ENCODE peak calls at places on chromosome 15, in nine cellular contexts. V is activated CD4-positive, alpha-beta memory T cell treated with anti-CD3 and anti-CD28 coated beads for 36 hours; C is A172; T is NCI-H2081; H is HEK293T; E is EL; P is cardiac muscle cell; I is activated gamma-delta T cell treated with Interleukin-2 at 50 U/mL for 16 hours; A is dermis microvascular lymphatic vessel endothelial cell. R is an unnamed sample.

GRCh38 chr15:60758961-60759729 is 280.2 kb upstream of the ICE2 start:
- DNase-seq in V (no peak), C (peak), T (no peak), H (no peak), E (peak), P (peak), I (no peak), A (no peak), R (no peak)

GRCh38 chr15:83835384-83836010 is 181.6 kb downstream of the ADAMTSL3 start:
- DNase-seq in V (no peak), C (no peak), T (no peak), H (no peak), E (no peak), P (no peak), I (no peak), A (no peak), R (no peak)

GRCh38 chr15:101501703-101502373 is 12.3 kb upstream of the PCSK6 start:
- DNase-seq in V (peak), C (no peak), T (no peak), H (peak), E (peak), P (peak), I (peak), A (peak), R (peak)

GRCh38 chr15:50889589-50889988 is 18.9 kb upstream of the AP4E1 start:
- DNase-seq in V (no peak), C (no peak), T (no peak), H (no peak), E (no peak), P (no peak), I (no peak), A (no peak), R (no peak)

GRCh38 chr15:79065744-79066376 is 24.7 kb downstream of the RASGRF1 start:
- DNase-seq in V (no peak), C (no peak), T (peak), H (no peak), E (no peak), P (no peak), I (no peak), A (no peak), R (no peak)

GRCh38 chr15:44034933-44035624 is 160.0 kb downstream of the FRMD5 start:
- DNase-seq in V (no peak), C (peak), T (no peak), H (no peak), E (peak), P (peak), I (no peak), A (peak), R (no peak)

GRCh38 chr15:37789881-37790280 is 144.6 kb upstream of the TMCO5A start:
- DNase-seq in V (no peak), C (peak), T (no peak), H (no peak), E (peak), P (peak), I (no peak), A (no peak), R (no peak)

GRCh38 chr15:85751731-85752421 is 42.8 kb downstream of the KLHL25 start:
- DNase-seq in V (no peak), C (no peak), T (no peak), H (no peak), E (no peak), P (no peak), I (no peak), A (no peak), R (no peak)

GRCh38 chr15:95146476-95146875 is 915.1 kb downstream of the MCTP2 start:
- DNase-seq in V (no peak), C (no peak), T (no peak), H (no peak), E (no peak), P (no peak), I (no peak), A (no peak), R (no peak)

R was measured in naive thymus-derived CD4-positive, alpha-beta T cell.